ENCODE peak calls at places on chromosomes 7 and 10, in nine cellular contexts. One of them, this sample, is unnamed.

GRCh38 chr7:73824986-73825385 is 5.8 kb upstream of the CLDN4 start:
- DNase-seq in AG08395: no peak
- DNase-seq in retina: no peak
- DNase-seq in stimulated activated naive CD8-positive, alpha-beta T cell treated with anti-CD3 and anti-CD28 coated beads, Interleukin-15, Interleukin-2, amounts not matched to agents 100 U/mL and 50 U/mL, for 24 hours: no peak
- DNase-seq in natural killer cell treated with Interleukin-12 subunit alpha and Interleukin-12 subunit beta and Interleukin-15 and Interleukin-18, amount 100 ng/mL, for 72 hours: peak; percentile 44
- DNase-seq in T-helper 2 cell: no peak
- DNase-seq in heart right ventricle: no peak
- DNase-seq in T-helper 9 cell: no peak
- DNase-seq in left ventricle myocardium inferior: no peak
- DNase-seq in this sample: no peak

GRCh38 chr10:102642553-102643345 is 1.5 kb upstream of the TRIM8 start:
- DNase-seq in AG08395: peak; percentile 47
- DNase-seq in retina: peak; percentile 86
- DNase-seq in T-helper 2 cell: peak; percentile 64
- DNase-seq in natural killer cell treated with Interleukin-12 subunit alpha and Interleukin-12 subunit beta and Interleukin-15 and Interleukin-18, amount 100 ng/mL, for 72 hours: no peak
- DNase-seq in T-helper 9 cell: peak; percentile 47
- DNase-seq in stimulated activated naive CD8-positive, alpha-beta T cell treated with anti-CD3 and anti-CD28 coated beads, Interleukin-15, Interleukin-2, amounts not matched to agents 100 U/mL and 50 U/mL, for 24 hours: peak; percentile 57
- DNase-seq in heart right ventricle: peak; percentile 63
- DNase-seq in left ventricle myocardium inferior: peak; percentile 75
- DNase-seq in this sample: peak; percentile 75

GRCh38 chr7:74299401-74299800 is 10.2 kb downstream of the CLIP2 start:
- DNase-seq in stimulated activated naive CD8-positive, alpha-beta T cell treated with anti-CD3 and anti-CD28 coated beads, Interleukin-15, Interleukin-2, amounts not matched to agents 100 U/mL and 50 U/mL, for 24 hours: no peak
- DNase-seq in natural killer cell treated with Interleukin-12 subunit alpha and Interleukin-12 subunit beta and Interleukin-15 and Interleukin-18, amount 100 ng/mL, for 72 hours: no peak
- DNase-seq in AG08395: no peak
- DNase-seq in retina: no peak
- DNase-seq in left ventricle myocardium inferior: no peak
- DNase-seq in T-helper 9 cell: no peak
- DNase-seq in heart right ventricle: no peak
- DNase-seq in T-helper 2 cell: no peak
- DNase-seq in this sample: no peak

GRCh38 chr10:112520864-112521263 is 73.8 kb downstream of the VTI1A start:
- DNase-seq in T-helper 9 cell: no peak
- DNase-seq in heart right ventricle: no peak
- DNase-seq in stimulated activated naive CD8-positive, alpha-beta T cell treated with anti-CD3 and anti-CD28 coated beads, Interleukin-15, Interleukin-2, amounts not matched to agents 100 U/mL and 50 U/mL, for 24 hours: no peak
- DNase-seq in retina: no peak
- DNase-seq in T-helper 2 cell: no peak
- DNase-seq in AG08395: no peak
- DNase-seq in left ventricle myocardium inferior: no peak
- DNase-seq in natural killer cell treated with Interleukin-12 subunit alpha and Interleukin-12 subunit beta and Interleukin-15 and Interleukin-18, amount 100 ng/mL, for 72 hours: no peak
- DNase-seq in this sample: no peak

GRCh38 chr10:24951201-24952145 is 933 bp downstream of the PRTFDC1 start:
- DNase-seq in heart right ventricle: peak; percentile 24
- DNase-seq in left ventricle myocardium inferior: no peak
- DNase-seq in natural killer cell treated with Interleukin-12 subunit alpha and Interleukin-12 subunit beta and Interleukin-15 and Interleukin-18, amount 100 ng/mL, for 72 hours: no peak
- DNase-seq in AG08395: peak; percentile 16
- DNase-seq in T-helper 9 cell: no peak
- DNase-seq in T-helper 2 cell: peak; percentile 30
- DNase-seq in retina: peak; percentile 87
- DNase-seq in stimulated activated naive CD8-positive, alpha-beta T cell treated with anti-CD3 and anti-CD28 coated beads, Interleukin-15, Interleukin-2, amounts not matched to agents 100 U/mL and 50 U/mL, for 24 hours: peak; percentile 21
- DNase-seq in this sample: no peak

GRCh38 chr10:70652761-70653657 is 19.3 kb upstream of the ADAMTS14 start:
- DNase-seq in heart right ventricle: peak; percentile 84
- DNase-seq in T-helper 2 cell: no peak
- DNase-seq in left ventricle myocardium inferior: peak; percentile 78
- DNase-seq in AG08395: peak; percentile 93
- DNase-seq in stimulated activated naive CD8-positive, alpha-beta T cell treated with anti-CD3 and anti-CD28 coated beads, Interleukin-15, Interleukin-2, amounts not matched to agents 100 U/mL and 50 U/mL, for 24 hours: no peak
- DNase-seq in retina: no peak
- DNase-seq in natural killer cell treated with Interleukin-12 subunit alpha and Interleukin-12 subunit beta and Interleukin-15 and Interleukin-18, amount 100 ng/mL, for 72 hours: no peak
- DNase-seq in T-helper 9 cell: no peak
- DNase-seq in this sample: peak; percentile 99

GRCh38 chr7:139079861-139080260 is 29.7 kb downstream of the ZC3HAV1 start:
- DNase-seq in stimulated activated naive CD8-positive, alpha-beta T cell treated with anti-CD3 and anti-CD28 coated beads, Interleukin-15, Interleukin-2, amounts not matched to agents 100 U/mL and 50 U/mL, for 24 hours: no peak
- DNase-seq in heart right ventricle: no peak
- DNase-seq in natural killer cell treated with Interleukin-12 subunit alpha and Interleukin-12 subunit beta and Interleukin-15 and Interleukin-18, amount 100 ng/mL, for 72 hours: no peak
- DNase-seq in T-helper 2 cell: no peak
- DNase-seq in left ventricle myocardium inferior: no peak
- DNase-seq in retina: no peak
- DNase-seq in AG08395: no peak
- DNase-seq in T-helper 9 cell: no peak
- DNase-seq in this sample: no peak

GRCh38 chr7:53094827-53095226 is 59.4 kb downstream of the POM121L12 start:
- DNase-seq in AG08395: no peak
- DNase-seq in left ventricle myocardium inferior: no peak
- DNase-seq in retina: no peak
- DNase-seq in heart right ventricle: no peak
- DNase-seq in T-helper 2 cell: no peak
- DNase-seq in natural killer cell treated with Interleukin-12 subunit alpha and Interleukin-12 subunit beta and Interleukin-15 and Interleukin-18, amount 100 ng/mL, for 72 hours: no peak
- DNase-seq in T-helper 9 cell: no peak
- DNase-seq in stimulated activated naive CD8-positive, alpha-beta T cell treated with anti-CD3 and anti-CD28 coated beads, Interleukin-15, Interleukin-2, amounts not matched to agents 100 U/mL and 50 U/mL, for 24 hours: no peak
- DNase-seq in this sample: no peak

GRCh38 chr10:116848032-116848911 is 1.0 kb upstream of the ENO4 start:
- DNase-seq in left ventricle myocardium inferior: no peak
- DNase-seq in heart right ventricle: no peak
- DNase-seq in T-helper 2 cell: peak; percentile 47
- DNase-seq in AG08395: no peak
- DNase-seq in retina: no peak
- DNase-seq in natural killer cell treated with Interleukin-12 subunit alpha and Interleukin-12 subunit beta and Interleukin-15 and Interleukin-18, amount 100 ng/mL, for 72 hours: no peak
- DNase-seq in T-helper 9 cell: no peak
- DNase-seq in stimulated activated naive CD8-positive, alpha-beta T cell treated with anti-CD3 and anti-CD28 coated beads, Interleukin-15, Interleukin-2, amounts not matched to agents 100 U/mL and 50 U/mL, for 24 hours: no peak
- DNase-seq in this sample: no peak

GRCh38 chr7:158087196-158087595 is 500.4 kb downstream of the PTPRN2 start:
- DNase-seq in T-helper 2 cell: no peak
- DNase-seq in left ventricle myocardium inferior: no peak
- DNase-seq in heart right ventricle: no peak
- DNase-seq in stimulated activated naive CD8-positive, alpha-beta T cell treated with anti-CD3 and anti-CD28 coated beads, Interleukin-15, Interleukin-2, amounts not matched to agents 100 U/mL and 50 U/mL, for 24 hours: no peak
- DNase-seq in AG08395: no peak
- DNase-seq in T-helper 9 cell: no peak
- DNase-seq in natural killer cell treated with Interleukin-12 subunit alpha and Interleukin-12 subunit beta and Interleukin-15 and Interleukin-18, amount 100 ng/mL, for 72 hours: no peak
- DNase-seq in retina: no peak
- DNase-seq in this sample: no peak

GRCh38 chr7:91883676-91884362 is 3.3 kb upstream of the MTERF1 start:
- DNase-seq in T-helper 9 cell: no peak
- DNase-seq in heart right ventricle: no peak
- DNase-seq in natural killer cell treated with Interleukin-12 subunit alpha and Interleukin-12 subunit beta and Interleukin-15 and Interleukin-18, amount 100 ng/mL, for 72 hours: no peak
- DNase-seq in left ventricle myocardium inferior: no peak
- DNase-seq in T-helper 2 cell: no peak
- DNase-seq in AG08395: no peak
- DNase-seq in stimulated activated naive CD8-positive, alpha-beta T cell treated with anti-CD3 and anti-CD28 coated beads, Interleukin-15, Interleukin-2, amounts not matched to agents 100 U/mL and 50 U/mL, for 24 hours: no peak
- DNase-seq in retina: no peak
- DNase-seq in this sample: no peak

GRCh38 chr7:116809636-116810266 is 52.6 kb upstream of the CAPZA2 start:
- DNase-seq in retina: peak; percentile 55
- DNase-seq in T-helper 2 cell: peak; percentile 54
- DNase-seq in stimulated activated naive CD8-positive, alpha-beta T cell treated with anti-CD3 and anti-CD28 coated beads, Interleukin-15, Interleukin-2, amounts not matched to agents 100 U/mL and 50 U/mL, for 24 hours: no peak
- DNase-seq in T-helper 9 cell: no peak
- DNase-seq in left ventricle myocardium inferior: no peak
- DNase-seq in heart right ventricle: peak; percentile 51
- DNase-seq in natural killer cell treated with Interleukin-12 subunit alpha and Interleukin-12 subunit beta and Interleukin-15 and Interleukin-18, amount 100 ng/mL, for 72 hours: no peak
- DNase-seq in AG08395: peak; percentile 61
- DNase-seq in this sample: peak; percentile 53

GRCh38 chr7:143900230-143900766 is 1.7 kb downstream of the TCAF1 start:
- DNase-seq in retina: no peak
- DNase-seq in T-helper 9 cell: no peak
- DNase-seq in stimulated activated naive CD8-positive, alpha-beta T cell treated with anti-CD3 and anti-CD28 coated beads, Interleukin-15, Interleukin-2, amounts not matched to agents 100 U/mL and 50 U/mL, for 24 hours: no peak
- DNase-seq in natural killer cell treated with Interleukin-12 subunit alpha and Interleukin-12 subunit beta and Interleukin-15 and Interleukin-18, amount 100 ng/mL, for 72 hours: no peak
- DNase-seq in heart right ventricle: no peak
- DNase-seq in T-helper 2 cell: no peak
- DNase-seq in left ventricle myocardium inferior: no peak
- DNase-seq in AG08395: no peak
- DNase-seq in this sample: no peak

GRCh38 chr7:16929146-16929762 is 47.5 kb upstream of the AGR3 start:
- DNase-seq in retina: no peak
- DNase-seq in heart right ventricle: no peak
- DNase-seq in AG08395: no peak
- DNase-seq in left ventricle myocardium inferior: no peak
- DNase-seq in T-helper 2 cell: peak; percentile 30
- DNase-seq in stimulated activated naive CD8-positive, alpha-beta T cell treated with anti-CD3 and anti-CD28 coated beads, Interleukin-15, Interleukin-2, amounts not matched to agents 100 U/mL and 50 U/mL, for 24 hours: no peak
- DNase-seq in natural killer cell treated with Interleukin-12 subunit alpha and Interleukin-12 subunit beta and Interleukin-15 and Interleukin-18, amount 100 ng/mL, for 72 hours: no peak
- DNase-seq in T-helper 9 cell: no peak
- DNase-seq in this sample: no peak

GRCh38 chr10:43136995-43137700 is 1.1 kb upstream of the CSGALNACT2 start:
- DNase-seq in T-helper 9 cell: no peak
- DNase-seq in heart right ventricle: no peak
- DNase-seq in natural killer cell treated with Interleukin-12 subunit alpha and Interleukin-12 subunit beta and Interleukin-15 and Interleukin-18, amount 100 ng/mL, for 72 hours: no peak
- DNase-seq in T-helper 2 cell: no peak
- DNase-seq in AG08395: no peak
- DNase-seq in stimulated activated naive CD8-positive, alpha-beta T cell treated with anti-CD3 and anti-CD28 coated beads, Interleukin-15, Interleukin-2, amounts not matched to agents 100 U/mL and 50 U/mL, for 24 hours: no peak
- DNase-seq in retina: no peak
- DNase-seq in left ventricle myocardium inferior: no peak
- DNase-seq in this sample: no peak

GRCh38 chr10:24814568-24815313 is 91.1 kb upstream of the ARHGAP21 start:
- DNase-seq in T-helper 2 cell: peak; percentile 31
- DNase-seq in AG08395: no peak
- DNase-seq in retina: no peak
- DNase-seq in heart right ventricle: no peak
- DNase-seq in left ventricle myocardium inferior: no peak
- DNase-seq in natural killer cell treated with Interleukin-12 subunit alpha and Interleukin-12 subunit beta and Interleukin-15 and Interleukin-18, amount 100 ng/mL, for 72 hours: no peak
- DNase-seq in T-helper 9 cell: no peak
- DNase-seq in stimulated activated naive CD8-positive, alpha-beta T cell treated with anti-CD3 and anti-CD28 coated beads, Interleukin-15, Interleukin-2, amounts not matched to agents 100 U/mL and 50 U/mL, for 24 hours: no peak
- DNase-seq in this sample: no peak

GRCh38 chr7:155538293-155538692 is 8.1 kb downstream of the CNPY1 start:
- DNase-seq in T-helper 9 cell: no peak
- DNase-seq in T-helper 2 cell: no peak
- DNase-seq in AG08395: no peak
- DNase-seq in heart right ventricle: no peak
- DNase-seq in natural killer cell treated with Interleukin-12 subunit alpha and Interleukin-12 subunit beta and Interleukin-15 and Interleukin-18, amount 100 ng/mL, for 72 hours: no peak
- DNase-seq in stimulated activated naive CD8-positive, alpha-beta T cell treated with anti-CD3 and anti-CD28 coated beads, Interleukin-15, Interleukin-2, amounts not matched to agents 100 U/mL and 50 U/mL, for 24 hours: no peak
- DNase-seq in left ventricle myocardium inferior: no peak
- DNase-seq in retina: no peak
- DNase-seq in this sample: no peak

GRCh38 chr10:110488944-110489343 is 8.8 kb upstream of the DUSP5 start:
- DNase-seq in AG08395: no peak
- DNase-seq in heart right ventricle: no peak
- DNase-seq in retina: no peak
- DNase-seq in stimulated activated naive CD8-positive, alpha-beta T cell treated with anti-CD3 and anti-CD28 coated beads, Interleukin-15, Interleukin-2, amounts not matched to agents 100 U/mL and 50 U/mL, for 24 hours: no peak
- DNase-seq in T-helper 9 cell: no peak
- DNase-seq in left ventricle myocardium inferior: no peak
- DNase-seq in T-helper 2 cell: no peak
- DNase-seq in natural killer cell treated with Interleukin-12 subunit alpha and Interleukin-12 subunit beta and Interleukin-15 and Interleukin-18, amount 100 ng/mL, for 72 hours: no peak
- DNase-seq in this sample: no peak

GRCh38 chr10:75042292-75042974 is 69.0 kb upstream of the SAMD8 start:
- DNase-seq in AG08395: peak; percentile 82
- DNase-seq in retina: no peak
- DNase-seq in natural killer cell treated with Interleukin-12 subunit alpha and Interleukin-12 subunit beta and Interleukin-15 and Interleukin-18, amount 100 ng/mL, for 72 hours: no peak
- DNase-seq in heart right ventricle: no peak
- DNase-seq in left ventricle myocardium inferior: no peak
- DNase-seq in T-helper 2 cell: peak; percentile 40
- DNase-seq in stimulated activated naive CD8-positive, alpha-beta T cell treated with anti-CD3 and anti-CD28 coated beads, Interleukin-15, Interleukin-2, amounts not matched to agents 100 U/mL and 50 U/mL, for 24 hours: no peak
- DNase-seq in T-helper 9 cell: no peak
- DNase-seq in this sample: peak; percentile 36

GRCh38 chr10:122878799-122879338 is 512 bp downstream of the FAM24B start:
- DNase-seq in T-helper 2 cell: peak; percentile 60
- DNase-seq in natural killer cell treated with Interleukin-12 subunit alpha and Interleukin-12 subunit beta and Interleukin-15 and Interleukin-18, amount 100 ng/mL, for 72 hours: no peak
- DNase-seq in left ventricle myocardium inferior: no peak
- DNase-seq in heart right ventricle: no peak
- DNase-seq in retina: no peak
- DNase-seq in T-helper 9 cell: no peak
- DNase-seq in stimulated activated naive CD8-positive, alpha-beta T cell treated with anti-CD3 and anti-CD28 coated beads, Interleukin-15, Interleukin-2, amounts not matched to agents 100 U/mL and 50 U/mL, for 24 hours: no peak
- DNase-seq in AG08395: peak; percentile 19
- DNase-seq in this sample: no peak

GRCh38 chr7:101911800-101912705 is 94.6 kb downstream of the CUX1 start:
- DNase-seq in natural killer cell treated with Interleukin-12 subunit alpha and Interleukin-12 subunit beta and Interleukin-15 and Interleukin-18, amount 100 ng/mL, for 72 hours: no peak
- DNase-seq in stimulated activated naive CD8-positive, alpha-beta T cell treated with anti-CD3 and anti-CD28 coated beads, Interleukin-15, Interleukin-2, amounts not matched to agents 100 U/mL and 50 U/mL, for 24 hours: no peak
- DNase-seq in retina: peak; percentile 53
- DNase-seq in left ventricle myocardium inferior: peak; percentile 53
- DNase-seq in AG08395: peak; percentile 29
- DNase-seq in heart right ventricle: no peak
- DNase-seq in T-helper 9 cell: no peak
- DNase-seq in T-helper 2 cell: no peak
- DNase-seq in this sample: no peak

GRCh38 chr10:127148066-127148932 is 48.1 kb downstream of the INSYN2A start:
- DNase-seq in left ventricle myocardium inferior: no peak
- DNase-seq in AG08395: peak; percentile 70
- DNase-seq in retina: no peak
- DNase-seq in stimulated activated naive CD8-positive, alpha-beta T cell treated with anti-CD3 and anti-CD28 coated beads, Interleukin-15, Interleukin-2, amounts not matched to agents 100 U/mL and 50 U/mL, for 24 hours: no peak
- DNase-seq in natural killer cell treated with Interleukin-12 subunit alpha and Interleukin-12 subunit beta and Interleukin-15 and Interleukin-18, amount 100 ng/mL, for 72 hours: no peak
- DNase-seq in T-helper 2 cell: peak; percentile 48
- DNase-seq in heart right ventricle: no peak
- DNase-seq in T-helper 9 cell: no peak
- DNase-seq in this sample: peak; percentile 87

GRCh38 chr10:80270887-80271286 is 18.6 kb downstream of the MAT1A start:
- DNase-seq in stimulated activated naive CD8-positive, alpha-beta T cell treated with anti-CD3 and anti-CD28 coated beads, Interleukin-15, Interleukin-2, amounts not matched to agents 100 U/mL and 50 U/mL, for 24 hours: no peak
- DNase-seq in retina: no peak
- DNase-seq in T-helper 2 cell: no peak
- DNase-seq in heart right ventricle: no peak
- DNase-seq in AG08395: no peak
- DNase-seq in natural killer cell treated with Interleukin-12 subunit alpha and Interleukin-12 subunit beta and Interleukin-15 and Interleukin-18, amount 100 ng/mL, for 72 hours: no peak
- DNase-seq in T-helper 9 cell: no peak
- DNase-seq in left ventricle myocardium inferior: no peak
- DNase-seq in this sample: no peak

GRCh38 chr10:79298403-79299244 is 48.6 kb upstream of the PPIF start:
- DNase-seq in AG08395: peak; percentile 97
- DNase-seq in left ventricle myocardium inferior: no peak
- DNase-seq in natural killer cell treated with Interleukin-12 subunit alpha and Interleukin-12 subunit beta and Interleukin-15 and Interleukin-18, amount 100 ng/mL, for 72 hours: no peak
- DNase-seq in retina: no peak
- DNase-seq in heart right ventricle: no peak
- DNase-seq in T-helper 9 cell: no peak
- DNase-seq in stimulated activated naive CD8-positive, alpha-beta T cell treated with anti-CD3 and anti-CD28 coated beads, Interleukin-15, Interleukin-2, amounts not matched to agents 100 U/mL and 50 U/mL, for 24 hours: peak; percentile 71
- DNase-seq in T-helper 2 cell: no peak
- DNase-seq in this sample: peak; percentile 92

GRCh38 chr7:27952393-27953290 is 212.7 kb downstream of the TAX1BP1 start:
- DNase-seq in AG08395: peak; percentile 70
- DNase-seq in T-helper 2 cell: peak; percentile 55
- DNase-seq in heart right ventricle: no peak
- DNase-seq in stimulated activated naive CD8-positive, alpha-beta T cell treated with anti-CD3 and anti-CD28 coated beads, Interleukin-15, Interleukin-2, amounts not matched to agents 100 U/mL and 50 U/mL, for 24 hours: no peak
- DNase-seq in natural killer cell treated with Interleukin-12 subunit alpha and Interleukin-12 subunit beta and Interleukin-15 and Interleukin-18, amount 100 ng/mL, for 72 hours: no peak
- DNase-seq in T-helper 9 cell: no peak
- DNase-seq in retina: no peak
- DNase-seq in left ventricle myocardium inferior: no peak
- DNase-seq in this sample: peak; percentile 75